ENCODE peak calls at places on chromosomes 2 and 18, in four cellular contexts. L is HuH-7.5, X is amygdala, S is HT1080. U is an unnamed sample.

GRCh38 chr2:27960237-27960912 is 69.8 kb downstream of the BABAM2 start:
- DNase-seq in L (no peak), X (no peak), S (peak; percentile 96), U (no peak)

GRCh38 chr2:16126969-16127940 is 186.9 kb downstream of the MYCN start:
- DNase-seq in L (no peak), X (no peak), S (no peak), U (no peak)

GRCh38 chr2:215397632-215398341 is 38.1 kb downstream of the FN1 start:
- DNase-seq in L (no peak), X (no peak), S (no peak), U (no peak)

GRCh38 chr2:109690822-109691541 is 76.8 kb downstream of the SOWAHC start:
- DNase-seq in L (peak; percentile 57), X (peak; percentile 16), S (no peak), U (peak; percentile 8)

GRCh38 chr2:20666364-20667150 is at the start of gene GDF7:
- DNase-seq in L (peak; percentile 91), X (no peak), S (no peak), U (no peak)

GRCh38 chr2:226631671-226632070 is 167.9 kb downstream of the IRS1 start:
- DNase-seq in L (no peak), X (no peak), S (no peak), U (no peak)

GRCh38 chr18:2970344-2970743 is 42.6 kb downstream of the LPIN2 start:
- DNase-seq in L (no peak), X (no peak), S (no peak), U (no peak)

GRCh38 chr2:239397856-239398470 is 2.9 kb downstream of the HDAC4 start:
- DNase-seq in L (no peak), X (no peak), S (no peak), U (no peak)

GRCh38 chr2:49798570-49798969 is 644.3 kb upstream of the FSHR start:
- DNase-seq in L (no peak), X (no peak), S (no peak), U (no peak)

GRCh38 chr2:152550386-152550785 is 166.9 kb downstream of the PRPF40A start:
- DNase-seq in L (no peak), X (no peak), S (no peak), U (no peak)

GRCh38 chr2:240604291-240604938 is 17.9 kb downstream of the CAPN10 start:
- DNase-seq in L (peak; percentile 100), X (peak; percentile 79), S (peak; percentile 32), U (peak; percentile 83)

GRCh38 chr18:58862851-58863538 is 1.7 kb upstream of the ZNF532 start:
- DNase-seq in L (peak; percentile 58), X (no peak), S (peak; percentile 28), U (peak; percentile 27)

GRCh38 chr18:69786427-69786826 is 161.2 kb downstream of the CD226 start:
- DNase-seq in L (no peak), X (no peak), S (no peak), U (no peak)

GRCh38 chr2:225173909-225174308 is 131.6 kb upstream of the DOCK10 start:
- DNase-seq in L (no peak), X (no peak), S (no peak), U (no peak)

GRCh38 chr2:212052412-212053159 is 486.0 kb downstream of the ERBB4 start:
- DNase-seq in L (no peak), X (no peak), S (peak; percentile 97), U (no peak)

GRCh38 chr18:35513181-35513932 is 15.6 kb upstream of the INO80C start:
- DNase-seq in L (no peak), X (no peak), S (peak; percentile 90), U (no peak)

GRCh38 chr2:174012347-174013309 is 47.5 kb upstream of the SP3 start:
- DNase-seq in L (no peak), X (peak; percentile 39), S (no peak), U (peak; percentile 43)

GRCh38 chr2:47205576-47206141 is 50.6 kb upstream of the STPG4 start:
- DNase-seq in L (no peak), X (peak; percentile 24), S (no peak), U (no peak)

GRCh38 chr18:76975577-76976110 is 153.3 kb downstream of the ZNF236 start:
- DNase-seq in L (no peak), X (no peak), S (no peak), U (no peak)

GRCh38 chr2:184154438-184154837 is 443.9 kb upstream of the ZNF804A start:
- DNase-seq in L (no peak), X (no peak), S (peak; percentile 42), U (no peak)

GRCh38 chr2:204625135-204625534 is 79.9 kb downstream of the PARD3B start:
- DNase-seq in L (no peak), X (peak; percentile 3), S (peak; percentile 16), U (peak; percentile 36)

GRCh38 chr2:10501980-10502802 is 54.1 kb upstream of the ODC1 start:
- DNase-seq in L (no peak), X (no peak), S (no peak), U (no peak)

GRCh38 chr2:239589270-239589825 is 188.5 kb upstream of the HDAC4 start:
- DNase-seq in L (no peak), X (no peak), S (no peak), U (no peak)

GRCh38 chr18:1488394-1488793 is 583.7 kb downstream of the ADCYAP1 start:
- DNase-seq in L (no peak), X (no peak), S (no peak), U (no peak)

GRCh38 chr2:231228223-231228622 is 29.8 kb downstream of the ARMC9 start:
- DNase-seq in L (no peak), X (no peak), S (no peak), U (no peak)

GRCh38 chr2:209970271-209970670 is 32.2 kb upstream of the RPE start:
- DNase-seq in L (no peak), X (no peak), S (no peak), U (no peak)

GRCh38 chr2:219106251-219106650 is 45.5 kb upstream of the IHH start:
- DNase-seq in L (no peak), X (no peak), S (no peak), U (no peak)

GRCh38 chr2:216535454-216535995 is 36.9 kb downstream of the RPL37A start:
- DNase-seq in L (no peak), X (no peak), S (peak; percentile 83), U (no peak)

U was measured in substantia nigra.